ENCODE peak calls at places on chromosome 6, in six cellular contexts. L is GM12891, Y is HepG2, N is H1, Z is K562, W is GM12878. B is an unnamed sample.

GRCh38 chr6:144675231-144675861 is 390.2 kb downstream of the UTRN start:
- DNase-seq in L (no peak), Y (no peak), N (no peak), Z (no peak), W (peak; percentile 24), B (no peak)

GRCh38 chr6:56714273-56714672 is 71.6 kb upstream of the DST start:
- DNase-seq in L (no peak), Y (no peak), N (no peak), Z (no peak), W (no peak), B (no peak)

GRCh38 chr6:20837189-20837588 is 302.9 kb downstream of the CDKAL1 start:
- DNase-seq in L (no peak), Y (no peak), N (no peak), Z (no peak), W (peak; percentile 25), B (no peak)

GRCh38 chr6:113055086-113055485 is 708.0 kb downstream of the RFPL4B start:
- DNase-seq in L (no peak), Y (no peak), N (no peak), Z (no peak), W (no peak), B (no peak)

GRCh38 chr6:157637516-157637915 is 185.5 kb upstream of the SNX9 start:
- DNase-seq in L (no peak), Y (no peak), N (no peak), Z (no peak), W (no peak), B (no peak)

GRCh38 chr6:143739341-143739851 is 61.6 kb downstream of the PHACTR2 start:
- DNase-seq in L (no peak), Y (no peak), N (no peak), Z (no peak), W (no peak), B (no peak)

GRCh38 chr6:20817806-20818320 is 283.6 kb downstream of the CDKAL1 start:
- DNase-seq in L (no peak), Y (no peak), N (no peak), Z (no peak), W (no peak), B (no peak)

GRCh38 chr6:223763-224162 is 68.5 kb upstream of the DUSP22 start:
- DNase-seq in L (no peak), Y (no peak), N (no peak), Z (no peak), W (no peak), B (no peak)

GRCh38 chr6:87393026-87393622 is 14.6 kb upstream of the CFAP206 start:
- DNase-seq in L (no peak), Y (peak; percentile 59), N (no peak), Z (peak; percentile 42), W (no peak), B (no peak)

GRCh38 chr6:151679081-151679480 is 128.4 kb upstream of the ESR1 start:
- DNase-seq in L (no peak), Y (no peak), N (no peak), Z (no peak), W (no peak), B (no peak)

GRCh38 chr6:45369870-45370269 is 7.9 kb downstream of the SUPT3H start:
- DNase-seq in L (no peak), Y (no peak), N (no peak), Z (no peak), W (no peak), B (no peak)

GRCh38 chr6:50113114-50113857 is 63.6 kb upstream of the DEFB112 start:
- DNase-seq in L (no peak), Y (no peak), N (no peak), Z (no peak), W (no peak), B (no peak)

GRCh38 chr6:118968416-118968815 is 33.5 kb upstream of the MCM9 start:
- DNase-seq in L (no peak), Y (peak; percentile 26), N (no peak), Z (no peak), W (no peak), B (no peak)

GRCh38 chr6:4790158-4790899 is 14.1 kb downstream of the CDYL start:
- DNase-seq in L (no peak), Y (no peak), N (no peak), Z (no peak), W (no peak), B (no peak)

GRCh38 chr6:118644007-118644406 is 7.4 kb downstream of the CEP85L start:
- DNase-seq in L (no peak), Y (no peak), N (no peak), Z (no peak), W (no peak), B (no peak)

GRCh38 chr6:130029163-130029562 is 10.8 kb downstream of the L3MBTL3 start:
- DNase-seq in L (no peak), Y (no peak), N (no peak), Z (no peak), W (no peak), B (no peak)

GRCh38 chr6:113854531-113855499 is 2.3 kb upstream of the MARCKS start:
- DNase-seq in L (no peak), Y (peak; percentile 44), N (no peak), Z (peak; percentile 56), W (no peak), B (peak; percentile 53)

GRCh38 chr6:163841733-163842132 is 427.2 kb downstream of the QKI start:
- DNase-seq in L (no peak), Y (no peak), N (no peak), Z (no peak), W (no peak), B (no peak)

GRCh38 chr6:107800564-107801164 is 23.4 kb downstream of the SCML4 start:
- DNase-seq in L (no peak), Y (peak; percentile 19), N (no peak), Z (no peak), W (no peak), B (no peak)

DNA sequence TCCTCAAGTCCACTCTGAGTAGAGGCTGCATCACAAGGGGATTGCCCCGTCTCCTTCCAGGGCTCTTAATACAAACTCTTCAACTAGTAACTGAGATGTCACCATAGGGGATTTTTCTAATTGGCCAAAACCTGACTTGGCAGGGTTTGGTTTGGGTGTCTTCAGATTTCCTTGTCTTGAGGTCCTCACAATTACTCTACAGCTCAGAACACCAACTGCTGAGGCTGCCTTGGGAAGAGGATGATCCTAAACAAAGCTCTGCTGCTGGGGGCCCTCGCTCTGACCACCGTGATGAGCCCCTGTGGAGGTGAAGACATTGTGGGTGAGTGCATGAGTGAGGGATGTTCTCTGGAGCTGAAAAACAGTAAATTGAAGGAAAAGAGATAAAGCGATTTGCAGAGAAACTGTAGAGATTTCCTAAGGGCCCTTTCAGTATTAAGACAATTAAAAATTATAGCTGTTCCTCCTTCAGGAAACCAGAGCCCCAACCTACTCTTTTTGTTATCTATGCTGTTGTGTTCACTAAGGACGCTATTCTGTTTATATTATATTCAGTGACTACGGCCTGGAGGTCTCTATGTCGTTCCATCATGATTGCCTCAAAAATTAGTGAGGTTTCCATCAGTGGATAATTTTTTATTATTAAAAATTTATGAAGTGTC is at the start of gene HLA-DQA1:
- DNase-seq in L (no peak), Y (no peak), N (no peak), Z (no peak), W (peak; percentile 91), B (peak; percentile 23)
- TF ChIP-seq POLR2A in L (peak; percentile 99), Y (no peak), N (no peak), Z (no peak), W (peak; percentile 95), B (peak; percentile 99)

GRCh38 chr6:13352165-13352564 is 23.8 kb upstream of the TBC1D7 start:
- DNase-seq in L (no peak), Y (no peak), N (no peak), Z (no peak), W (no peak), B (no peak)
- TF ChIP-seq TAF1 in L (no peak), Y (no peak), N (no peak), Z (no peak), W (no peak), B (no peak)

GRCh38 chr6:160428069-160428430 is 79.9 kb downstream of the SLC22A3 start:
- DNase-seq in L (no peak), Y (no peak), N (no peak), Z (no peak), W (no peak), B (no peak)
- TF ChIP-seq POLR2AphosphoS5 in L (no peak), Y (no peak), N (no peak), Z (no peak), W (no peak), B (no peak)

GRCh38 chr6:111848262-111848661 is 25.0 kb downstream of the FYN start:
- DNase-seq in L (no peak), Y (no peak), N (no peak), Z (no peak), W (no peak), B (no peak)
- TF ChIP-seq POLR2A in L (no peak), Y (no peak), N (no peak), Z (no peak), W (no peak), B (no peak)

GRCh38 chr6:148716811-148717210 is 30.0 kb upstream of the UST start:
- DNase-seq in L (no peak), Y (no peak), N (no peak), Z (no peak), W (no peak), B (no peak)
- TF ChIP-seq TAF1 in L (no peak), Y (no peak), N (no peak), Z (no peak), W (no peak), B (no peak)

B was measured in GM12892.